ENCODE peak calls at places on chromosomes 6 and 20, in seven cellular contexts. One of them, this sample, is unnamed.

GRCh38 chr6:70194421-70194820 is 108.5 kb downstream of the COL9A1 start:
- DNase-seq in A673: no peak
- DNase-seq in dorsolateral prefrontal cortex: no peak
- DNase-seq in neural progenitor cell: no peak
- DNase-seq in ascending aorta: no peak
- DNase-seq in heart right ventricle: no peak
- DNase-seq in CD8-positive, alpha-beta T cell: no peak
- DNase-seq in this sample: no peak

GRCh38 chr20:10225439-10226080 is 6.9 kb downstream of the SNAP25 start:
- DNase-seq in dorsolateral prefrontal cortex: no peak
- DNase-seq in heart right ventricle: no peak
- DNase-seq in neural progenitor cell: peak
- DNase-seq in CD8-positive, alpha-beta T cell: no peak
- DNase-seq in A673: peak
- DNase-seq in ascending aorta: no peak
- DNase-seq in this sample: peak

GRCh38 chr6:52640170-52640569 is 30.7 kb upstream of the TMEM14A start:
- DNase-seq in ascending aorta: no peak
- DNase-seq in A673: no peak
- DNase-seq in neural progenitor cell: no peak
- DNase-seq in dorsolateral prefrontal cortex: no peak
- DNase-seq in heart right ventricle: no peak
- DNase-seq in CD8-positive, alpha-beta T cell: no peak
- DNase-seq in this sample: peak

GRCh38 chr20:31590717-31591225 is 14.3 kb upstream of the ID1 start:
- DNase-seq in neural progenitor cell: peak
- DNase-seq in CD8-positive, alpha-beta T cell: no peak
- DNase-seq in ascending aorta: no peak
- DNase-seq in A673: no peak
- DNase-seq in dorsolateral prefrontal cortex: no peak
- DNase-seq in heart right ventricle: no peak
- DNase-seq in this sample: no peak

GRCh38 chr6:155352130-155352420 is 37.8 kb upstream of the TFB1M start:
- DNase-seq in A673: no peak
- DNase-seq in dorsolateral prefrontal cortex: no peak
- DNase-seq in ascending aorta: no peak
- DNase-seq in heart right ventricle: no peak
- DNase-seq in neural progenitor cell: no peak
- DNase-seq in CD8-positive, alpha-beta T cell: no peak
- DNase-seq in this sample: no peak

GRCh38 chr6:165837948-165838745 is 175.1 kb upstream of the PDE10A start:
- DNase-seq in heart right ventricle: no peak
- DNase-seq in A673: no peak
- DNase-seq in CD8-positive, alpha-beta T cell: no peak
- DNase-seq in neural progenitor cell: no peak
- DNase-seq in ascending aorta: no peak
- DNase-seq in dorsolateral prefrontal cortex: no peak
- DNase-seq in this sample: no peak

GRCh38 chr6:158475344-158476302 is 84.3 kb upstream of the TMEM181 start:
- DNase-seq in A673: peak
- DNase-seq in ascending aorta: no peak
- DNase-seq in heart right ventricle: no peak
- DNase-seq in dorsolateral prefrontal cortex: peak
- DNase-seq in neural progenitor cell: peak
- DNase-seq in CD8-positive, alpha-beta T cell: no peak
- DNase-seq in this sample: peak

GRCh38 chr6:20830576-20830975 is 296.3 kb downstream of the CDKAL1 start:
- DNase-seq in heart right ventricle: no peak
- DNase-seq in ascending aorta: no peak
- DNase-seq in A673: no peak
- DNase-seq in dorsolateral prefrontal cortex: no peak
- DNase-seq in neural progenitor cell: no peak
- DNase-seq in CD8-positive, alpha-beta T cell: no peak
- DNase-seq in this sample: no peak

GRCh38 chr20:20498081-20498861 is 130.4 kb downstream of the INSM1 start:
- DNase-seq in dorsolateral prefrontal cortex: peak
- DNase-seq in neural progenitor cell: peak
- DNase-seq in A673: peak
- DNase-seq in heart right ventricle: no peak
- DNase-seq in ascending aorta: no peak
- DNase-seq in CD8-positive, alpha-beta T cell: no peak
- DNase-seq in this sample: peak

GRCh38 chr6:169070506-169071176 is 183.0 kb downstream of the THBS2 start:
- DNase-seq in ascending aorta: peak
- DNase-seq in CD8-positive, alpha-beta T cell: no peak
- DNase-seq in neural progenitor cell: no peak
- DNase-seq in heart right ventricle: peak
- DNase-seq in A673: no peak
- DNase-seq in dorsolateral prefrontal cortex: no peak
- DNase-seq in this sample: peak

GRCh38 chr20:3748073-3748472 is 15.6 kb downstream of the HSPA12B start:
- DNase-seq in ascending aorta: no peak
- DNase-seq in A673: no peak
- DNase-seq in dorsolateral prefrontal cortex: no peak
- DNase-seq in heart right ventricle: no peak
- DNase-seq in CD8-positive, alpha-beta T cell: no peak
- DNase-seq in neural progenitor cell: no peak
- DNase-seq in this sample: no peak

GRCh38 chr6:84601366-84601765 is 163.0 kb downstream of the TBX18 start:
- DNase-seq in heart right ventricle: no peak
- DNase-seq in dorsolateral prefrontal cortex: no peak
- DNase-seq in A673: no peak
- DNase-seq in CD8-positive, alpha-beta T cell: no peak
- DNase-seq in neural progenitor cell: no peak
- DNase-seq in ascending aorta: no peak
- DNase-seq in this sample: no peak

GRCh38 chr20:6920991-6921613 is 153.6 kb downstream of the BMP2 start:
- DNase-seq in A673: no peak
- DNase-seq in ascending aorta: no peak
- DNase-seq in CD8-positive, alpha-beta T cell: no peak
- DNase-seq in neural progenitor cell: no peak
- DNase-seq in heart right ventricle: no peak
- DNase-seq in dorsolateral prefrontal cortex: no peak
- DNase-seq in this sample: no peak

GRCh38 chr20:1862665-1863059 is 32.5 kb upstream of the SIRPA start:
- DNase-seq in A673: no peak
- DNase-seq in CD8-positive, alpha-beta T cell: no peak
- DNase-seq in dorsolateral prefrontal cortex: no peak
- DNase-seq in heart right ventricle: no peak
- DNase-seq in ascending aorta: no peak
- DNase-seq in neural progenitor cell: no peak
- DNase-seq in this sample: no peak

GRCh38 chr6:111631930-111632460 is 26.3 kb upstream of the TRAF3IP2 start:
- DNase-seq in A673: peak
- DNase-seq in neural progenitor cell: no peak
- DNase-seq in dorsolateral prefrontal cortex: no peak
- DNase-seq in ascending aorta: no peak
- DNase-seq in heart right ventricle: no peak
- DNase-seq in CD8-positive, alpha-beta T cell: no peak
- DNase-seq in this sample: no peak

GRCh38 chr6:142474446-142475289 is 172.9 kb downstream of the ADGRG6 start:
- DNase-seq in CD8-positive, alpha-beta T cell: no peak
- DNase-seq in dorsolateral prefrontal cortex: peak
- DNase-seq in ascending aorta: no peak
- DNase-seq in heart right ventricle: no peak
- DNase-seq in A673: peak
- DNase-seq in neural progenitor cell: peak
- DNase-seq in this sample: peak

GRCh38 chr6:2977799-2978558 is 6.6 kb upstream of the SERPINB6 start:
- DNase-seq in heart right ventricle: no peak
- DNase-seq in neural progenitor cell: no peak
- DNase-seq in CD8-positive, alpha-beta T cell: no peak
- DNase-seq in ascending aorta: no peak
- DNase-seq in A673: no peak
- DNase-seq in dorsolateral prefrontal cortex: no peak
- DNase-seq in this sample: no peak

GRCh38 chr6:2978923-2979322 is 7.6 kb upstream of the SERPINB6 start:
- DNase-seq in neural progenitor cell: no peak
- DNase-seq in heart right ventricle: no peak
- DNase-seq in CD8-positive, alpha-beta T cell: no peak
- DNase-seq in A673: no peak
- DNase-seq in dorsolateral prefrontal cortex: no peak
- DNase-seq in ascending aorta: no peak
- DNase-seq in this sample: no peak

GRCh38 chr6:2977290-2977689 is 5.9 kb upstream of the SERPINB6 start:
- DNase-seq in A673: no peak
- DNase-seq in dorsolateral prefrontal cortex: no peak
- DNase-seq in ascending aorta: no peak
- DNase-seq in heart right ventricle: no peak
- DNase-seq in neural progenitor cell: no peak
- DNase-seq in CD8-positive, alpha-beta T cell: no peak
- DNase-seq in this sample: no peak

GRCh38 chr6:2976060-2976459 is 4.7 kb upstream of the SERPINB6 start:
- DNase-seq in heart right ventricle: no peak
- DNase-seq in dorsolateral prefrontal cortex: no peak
- DNase-seq in A673: no peak
- DNase-seq in neural progenitor cell: no peak
- DNase-seq in ascending aorta: no peak
- DNase-seq in CD8-positive, alpha-beta T cell: no peak
- DNase-seq in this sample: no peak

DNA sequence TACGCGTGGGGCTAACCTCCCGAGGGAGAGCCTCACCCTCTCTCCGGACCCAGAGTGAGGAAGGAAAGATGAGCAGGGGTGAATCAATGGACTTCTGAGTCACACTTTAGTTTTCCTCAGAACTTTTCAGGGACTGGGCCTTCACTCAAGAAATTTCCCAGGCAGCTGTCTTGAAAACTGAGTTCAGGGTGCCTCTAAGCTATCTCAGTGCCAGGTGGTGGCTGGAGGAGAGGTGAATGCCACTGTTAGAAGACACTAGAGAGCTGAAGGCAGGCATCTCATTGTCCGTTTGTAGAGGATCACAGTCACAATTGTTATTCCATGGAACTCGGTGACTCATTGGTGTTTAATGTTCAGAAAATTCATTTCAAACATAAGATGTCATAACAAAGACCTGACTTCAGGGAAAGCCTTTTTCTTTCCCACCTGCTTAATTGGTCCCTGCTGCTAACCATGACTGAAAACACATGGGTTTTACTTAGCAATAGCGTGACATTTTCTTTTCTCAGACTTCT is 5.3 kb upstream of the SERPINB6 start:
- DNase-seq in dorsolateral prefrontal cortex: no peak
- DNase-seq in neural progenitor cell: no peak
- DNase-seq in heart right ventricle: no peak
- DNase-seq in CD8-positive, alpha-beta T cell: no peak
- DNase-seq in A673: no peak
- DNase-seq in ascending aorta: no peak
- DNase-seq in this sample: peak
- H3K4me3 ChIP-seq in dorsolateral prefrontal cortex: no peak
- H3K4me3 ChIP-seq in neural progenitor cell: no peak
- H3K4me3 ChIP-seq in heart right ventricle: no peak
- H3K4me3 ChIP-seq in CD8-positive, alpha-beta T cell: no peak
- H3K4me3 ChIP-seq in A673: no peak
- H3K4me3 ChIP-seq in ascending aorta: no peak
- H3K4me3 ChIP-seq in this sample: no peak

DNA sequence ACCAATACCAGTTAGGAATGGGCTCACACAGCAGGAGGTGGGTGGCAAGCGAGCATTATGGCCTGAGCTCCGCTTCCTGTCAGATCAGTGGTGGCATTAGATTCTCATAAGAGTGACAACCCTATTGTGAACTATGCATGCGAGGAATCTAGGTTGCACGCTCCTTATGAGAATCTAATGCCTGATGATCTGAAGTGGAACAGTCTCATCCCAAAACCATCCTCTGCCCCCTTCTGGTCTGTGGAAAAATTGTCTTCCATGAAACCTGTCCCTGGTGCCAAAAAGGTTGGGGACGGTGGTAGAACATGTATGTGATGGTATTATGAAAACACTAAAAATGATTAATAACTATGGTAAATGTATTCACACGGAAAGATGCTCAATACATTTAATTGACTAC is 99.7 kb upstream of the HIVEP1 start:
- DNase-seq in CD8-positive, alpha-beta T cell: no peak
- DNase-seq in A673: peak
- DNase-seq in neural progenitor cell: no peak
- DNase-seq in ascending aorta: no peak
- DNase-seq in dorsolateral prefrontal cortex: no peak
- DNase-seq in heart right ventricle: no peak
- DNase-seq in this sample: peak
- TF ChIP-seq CTCF in CD8-positive, alpha-beta T cell: no peak
- TF ChIP-seq CTCF in A673: peak
- TF ChIP-seq CTCF in neural progenitor cell: peak
- TF ChIP-seq CTCF in ascending aorta: no peak
- TF ChIP-seq CTCF in dorsolateral prefrontal cortex: no peak
- TF ChIP-seq CTCF in heart right ventricle: no peak
- TF ChIP-seq CTCF in this sample: peak

DNA sequence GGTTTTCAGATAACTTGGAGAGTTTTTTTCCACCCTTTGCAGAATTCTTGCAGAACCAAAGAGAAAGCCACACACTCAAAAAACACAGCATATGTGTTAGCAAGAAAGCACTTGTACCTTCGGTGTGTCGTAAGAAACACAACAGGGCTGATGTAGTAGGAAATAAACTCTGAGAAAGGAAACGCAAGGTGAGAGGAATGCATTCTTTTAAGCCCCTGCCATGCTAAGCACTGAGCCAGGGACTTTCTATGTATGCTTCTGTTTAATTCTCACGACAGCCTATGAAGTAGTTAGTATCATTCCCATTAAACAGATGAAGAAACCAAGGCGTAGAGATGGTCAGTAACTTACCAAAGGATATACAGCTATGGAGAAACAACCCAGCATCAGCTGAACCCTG is 23.1 kb downstream of the NEDD9 start:
- DNase-seq in neural progenitor cell: no peak
- DNase-seq in A673: no peak
- DNase-seq in heart right ventricle: no peak
- DNase-seq in ascending aorta: no peak
- DNase-seq in CD8-positive, alpha-beta T cell: no peak
- DNase-seq in dorsolateral prefrontal cortex: no peak
- DNase-seq in this sample: no peak
- H3K4me3 ChIP-seq in neural progenitor cell: no peak
- H3K4me3 ChIP-seq in A673: no peak
- H3K4me3 ChIP-seq in heart right ventricle: no peak
- H3K4me3 ChIP-seq in ascending aorta: peak
- H3K4me3 ChIP-seq in CD8-positive, alpha-beta T cell: no peak
- H3K4me3 ChIP-seq in dorsolateral prefrontal cortex: no peak
- H3K4me3 ChIP-seq in this sample: no peak

DNA sequence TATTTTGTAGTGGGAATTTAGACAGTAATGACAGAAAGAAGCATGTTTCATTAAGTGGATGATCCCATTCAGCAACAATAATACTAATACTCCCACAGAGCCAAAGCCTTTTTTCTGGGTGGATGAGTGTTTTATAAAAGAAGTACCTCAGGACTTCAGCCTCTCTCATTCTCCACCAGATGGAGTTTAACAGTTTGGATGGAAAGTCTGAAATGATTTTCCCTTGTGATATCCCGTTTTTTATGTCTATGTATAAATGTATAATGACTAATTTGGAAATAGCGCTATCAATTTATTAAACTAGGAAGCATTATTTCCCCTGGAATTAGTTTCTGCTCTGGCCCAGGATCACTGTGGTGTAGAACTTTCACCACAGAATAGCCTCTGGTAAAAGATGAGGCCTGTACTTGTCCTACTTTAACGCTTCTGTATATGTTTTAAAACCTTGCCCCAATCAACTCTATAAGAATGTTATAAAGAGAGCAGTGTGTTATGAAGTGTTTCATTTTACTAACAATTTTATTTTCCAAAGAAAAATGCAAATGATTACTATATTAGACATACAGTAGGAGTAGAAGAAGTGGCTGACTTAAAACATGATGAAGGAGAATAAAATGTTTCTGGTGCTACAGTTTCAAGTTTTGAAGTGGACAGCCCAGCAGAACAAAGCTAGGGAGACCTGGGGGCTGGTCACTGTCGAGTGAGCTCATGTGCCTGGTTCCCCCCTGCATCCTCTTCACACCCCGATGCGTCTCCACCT is 135.6 kb downstream of the HIVEP1 start:
- DNase-seq in heart right ventricle: no peak
- DNase-seq in A673: no peak
- DNase-seq in neural progenitor cell: no peak
- DNase-seq in dorsolateral prefrontal cortex: no peak
- DNase-seq in ascending aorta: no peak
- DNase-seq in CD8-positive, alpha-beta T cell: no peak
- DNase-seq in this sample: no peak
- TF ChIP-seq CTCF in heart right ventricle: no peak
- TF ChIP-seq CTCF in A673: peak
- TF ChIP-seq CTCF in neural progenitor cell: peak
- TF ChIP-seq CTCF in dorsolateral prefrontal cortex: no peak
- TF ChIP-seq CTCF in ascending aorta: no peak
- TF ChIP-seq CTCF in CD8-positive, alpha-beta T cell: no peak
- TF ChIP-seq CTCF in this sample: peak

This sample was measured in fibroblast of mammary gland.